ENCODE peak calls at places on chromosome 14, in four cellular contexts. C is T-helper 1 cell; O is activated CD4-positive, alpha-beta T cell treated with anti-CD3 and anti-CD28 coated beads, Interleukin-2, amount 10 ng/mL, durations not matched to agents 7 days and 5 days; M is T follicular helper cell. P is an unnamed sample.

GRCh38 chr14:38605193-38606114 is 349.6 kb upstream of the CLEC14A start:
- DNase-seq in C (no peak), O (no peak), M (no peak), P (no peak)

GRCh38 chr14:34439090-34439489 is 22.9 kb downstream of the SPTSSA start:
- DNase-seq in C (no peak), O (no peak), M (no peak), P (no peak)

GRCh38 chr14:39351708-39352107 is 80.5 kb downstream of the FBXO33 start:
- DNase-seq in C (no peak), O (no peak), M (no peak), P (no peak)

GRCh38 chr14:36718216-36718615 is 56.6 kb downstream of the PAX9 start:
- DNase-seq in C (no peak), O (no peak), M (no peak), P (no peak)

GRCh38 chr14:88841741-88842140 is 17.3 kb downstream of the TTC8 start:
- DNase-seq in C (no peak), O (no peak), M (no peak), P (no peak)

GRCh38 chr14:90894241-90894640 is 78.0 kb upstream of the TTC7B start:
- DNase-seq in C (no peak), O (no peak), M (no peak), P (no peak)

GRCh38 chr14:106564058-106564643 is 1037.8 kb downstream of the TMEM121 start:
- DNase-seq in C (peak), O (peak), M (peak), P (peak)

GRCh38 chr14:101564819-101565698 is 3.8 kb downstream of the DIO3 start:
- DNase-seq in C (no peak), O (no peak), M (no peak), P (no peak)

GRCh38 chr14:49999826-50000214 is 106.9 kb downstream of the ARF6 start:
- DNase-seq in C (no peak), O (no peak), M (no peak), P (no peak)

GRCh38 chr14:22036541-22036940 is 362.9 kb upstream of the OR4E1 start:
- DNase-seq in C (no peak), O (no peak), M (no peak), P (no peak)

GRCh38 chr14:23605931-23606585 is 27.5 kb upstream of the JPH4 start:
- DNase-seq in C (peak), O (no peak), M (no peak), P (no peak)

GRCh38 chr14:95157987-95158712 is 821 bp upstream of the DICER1 start:
- DNase-seq in C (peak), O (peak), M (no peak), P (peak)